ENCODE peak calls at places on chromosomes 1 and 21, in six cellular contexts. R is PC-3, Q is GM23248, F is HCT116, O is neural progenitor cell, C is OCI-LY7. T is an unnamed sample.

GRCh38 chr1:151898519-151898991 is 10.8 kb downstream of the THEM4 start:
- DNase-seq in F (no peak), R (no peak), Q (no peak), C (no peak), O (no peak), T (no peak)

GRCh38 chr1:245971711-245972085 is 535.4 kb downstream of the SMYD3 start:
- DNase-seq in R (no peak), F (no peak), C (no peak), O (no peak), Q (peak), T (no peak)

GRCh38 chr21:21111309-21111920 is 113.2 kb downstream of the NCAM2 start:
- DNase-seq in R (no peak), O (peak), F (no peak), Q (no peak), C (no peak), T (no peak)

GRCh38 chr1:200005160-200005559 is 22.4 kb upstream of the NR5A2 start:
- DNase-seq in Q (peak), F (no peak), O (no peak), C (no peak), R (peak), T (no peak)

GRCh38 chr1:180643693-180644092 is 11.9 kb downstream of the XPR1 start:
- DNase-seq in C (no peak), Q (peak), R (no peak), F (no peak), O (no peak), T (no peak)

GRCh38 chr1:15732686-15733081 is 3.4 kb upstream of the SLC25A34 start:
- DNase-seq in Q (no peak), R (no peak), F (no peak), O (no peak), C (no peak), T (no peak)

GRCh38 chr1:107991371-107992066 is 26.5 kb upstream of the VAV3 start:
- DNase-seq in R (peak), C (no peak), Q (peak), F (no peak), O (no peak), T (no peak)

GRCh38 chr1:21051177-21051576 is 125.5 kb downstream of the EIF4G3 start:
- DNase-seq in F (no peak), C (no peak), Q (no peak), O (no peak), R (no peak), T (no peak)

GRCh38 chr1:239647045-239647444 is 260.7 kb downstream of the CHRM3 start:
- DNase-seq in F (no peak), O (no peak), Q (no peak), C (no peak), R (no peak), T (no peak)

GRCh38 chr1:15443281-15443680 is 5.0 kb downstream of the CTRC start:
- DNase-seq in C (no peak), R (no peak), Q (no peak), F (no peak), O (no peak), T (no peak)

GRCh38 chr1:199778324-199778955 is 249.1 kb upstream of the NR5A2 start:
- DNase-seq in Q (no peak), R (peak), O (no peak), C (no peak), F (no peak), T (peak)

GRCh38 chr21:44813727-44814126 is 4.1 kb downstream of the SUMO3 start:
- DNase-seq in C (no peak), R (no peak), O (no peak), Q (no peak), F (no peak), T (no peak)

GRCh38 chr1:231134624-231135023 is 27.2 kb upstream of the TRIM67 start:
- DNase-seq in O (no peak), R (no peak), Q (no peak), C (no peak), F (no peak), T (no peak)

GRCh38 chr1:198156745-198157240 is at the start of gene NEK7:
- DNase-seq in F (peak), C (peak), Q (peak), R (peak), O (peak), T (peak)

GRCh38 chr1:25134307-25134706 is 98.0 kb downstream of the SYF2 start:
- DNase-seq in Q (no peak), O (no peak), F (no peak), C (no peak), R (no peak), T (no peak)

GRCh38 chr1:36597514-36597913 is 114.8 kb upstream of the CSF3R start:
- DNase-seq in F (no peak), O (no peak), R (no peak), C (no peak), Q (no peak), T (no peak)

GRCh38 chr1:239761509-239761908 is 330.2 kb upstream of the FMN2 start:
- DNase-seq in F (no peak), O (no peak), C (no peak), R (no peak), Q (no peak), T (no peak)

GRCh38 chr1:87594736-87595383 is 266.2 kb downstream of the LMO4 start:
- DNase-seq in O (no peak), Q (peak), R (no peak), F (no peak), C (no peak), T (peak)

GRCh38 chr1:83931658-83932253 is 67.2 kb downstream of the TTLL7 start:
- DNase-seq in R (peak), C (peak), O (peak), Q (peak), F (peak), T (peak)

GRCh38 chr1:13702425-13703127 is 2.6 kb downstream of the PRDM2 start:
- DNase-seq in Q (no peak), F (no peak), O (no peak), R (no peak), C (peak), T (no peak)

GRCh38 chr1:25703671-25704637 is 87.4 kb downstream of the MAN1C1 start:
- DNase-seq in R (no peak), F (no peak), Q (no peak), C (peak), O (no peak), T (no peak)

GRCh38 chr21:33655591-33656221 is 13.4 kb downstream of the ITSN1 start:
- DNase-seq in R (peak), C (no peak), O (no peak), F (peak), Q (peak), T (peak)

GRCh38 chr1:18945401-18945849 is 11.1 kb downstream of the IFFO2 start:
- DNase-seq in Q (no peak), R (no peak), C (no peak), F (no peak), O (peak), T (peak)

GRCh38 chr1:17516303-17517214 is 22.9 kb upstream of the ARHGEF10L start:
- DNase-seq in Q (no peak), R (no peak), F (no peak), C (no peak), O (peak), T (peak)

GRCh38 chr1:67019600-67020136 is 34.3 kb downstream of the SLC35D1 start:
- DNase-seq in R (no peak), F (no peak), Q (peak), O (no peak), C (no peak), T (no peak)

GRCh38 chr1:193190096-193190744 is 3.8 kb upstream of the B3GALT2 start:
- DNase-seq in C (no peak), Q (peak), R (no peak), O (no peak), F (no peak), T (peak)

GRCh38 chr1:58783993-58784757 is at the start of gene JUN:
- DNase-seq in C (peak), R (peak), F (peak), O (peak), Q (peak), T (peak)

GRCh38 chr1:208238710-208239517 is 5.3 kb downstream of the PLXNA2 start:
- DNase-seq in F (peak), Q (peak), O (peak), R (peak), C (peak), T (peak)
- TF ChIP-seq EZH2phosphoT487 in F (no peak), Q (no peak), O (no peak), R (no peak), C (no peak), T (no peak)

GRCh38 chr1:44250113-44250781 is 37.0 kb downstream of the DMAP1 start:
- DNase-seq in O (no peak), F (no peak), Q (no peak), R (no peak), C (no peak), T (no peak)
- TF ChIP-seq EZH2phosphoT487 in O (no peak), F (no peak), Q (no peak), R (no peak), C (no peak), T (no peak)

GRCh38 chr1:82162526-82163420 is 362.0 kb downstream of the ADGRL2 start:
- DNase-seq in F (no peak), R (no peak), Q (no peak), O (no peak), C (no peak), T (no peak)

GRCh38 chr1:82161651-82162238 is 361.0 kb downstream of the ADGRL2 start:
- DNase-seq in F (no peak), C (no peak), R (peak), O (no peak), Q (no peak), T (peak)

GRCh38 chr1:82160903-82161302 is 360.2 kb downstream of the ADGRL2 start:
- DNase-seq in C (no peak), O (no peak), R (no peak), Q (no peak), F (no peak), T (no peak)

GRCh38 chr1:82165304-82165703 is 364.6 kb downstream of the ADGRL2 start:
- DNase-seq in Q (no peak), C (no peak), O (no peak), F (no peak), R (no peak), T (no peak)

DNA sequence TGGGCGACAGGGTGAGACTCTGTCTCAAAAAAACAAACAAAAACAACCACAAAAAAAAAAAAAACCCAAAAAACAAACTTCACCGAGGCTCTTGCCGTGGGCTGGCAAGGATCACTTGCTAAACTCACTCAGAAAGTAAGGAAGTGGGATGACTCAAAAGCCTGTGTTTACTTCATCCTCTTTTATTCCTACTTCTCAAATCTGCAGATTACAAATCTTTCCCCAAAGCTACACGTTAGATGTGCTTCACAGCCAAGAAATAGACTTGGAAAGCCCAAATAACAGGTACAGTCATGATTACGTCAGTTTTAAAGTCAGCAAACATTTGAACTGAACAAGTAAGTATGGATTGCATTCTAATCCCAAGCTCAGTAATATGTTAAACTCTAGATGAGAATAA is 359.3 kb downstream of the ADGRL2 start:
- DNase-seq in O (no peak), F (no peak), Q (peak), C (no peak), R (peak), T (no peak)
- TF ChIP-seq EZH2phosphoT487 in O (no peak), F (no peak), Q (no peak), C (no peak), R (no peak), T (no peak)

DNA sequence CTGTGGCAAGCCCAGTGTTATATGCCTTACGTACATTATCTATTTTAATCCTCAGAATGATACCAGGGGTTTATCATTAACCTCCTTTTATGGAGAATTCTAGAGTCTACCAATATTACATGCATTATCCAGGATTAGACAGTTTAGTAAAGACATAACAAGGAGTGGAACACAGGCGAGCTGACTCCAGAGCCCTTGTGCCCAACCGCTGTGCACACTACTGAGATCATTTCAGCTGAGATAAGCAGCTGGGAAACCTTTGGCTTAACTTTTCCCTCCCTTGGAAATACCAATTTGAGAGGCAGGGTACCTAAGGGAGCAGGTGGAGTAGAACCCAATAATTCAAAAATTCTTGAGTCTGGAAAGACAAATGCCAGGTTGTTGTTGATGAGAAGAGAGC is 59.8 kb upstream of the ATP1B1 start:
- DNase-seq in F (no peak), Q (no peak), R (no peak), C (no peak), O (no peak), T (no peak)
- TF ChIP-seq EZH2phosphoT487 in F (no peak), Q (no peak), R (no peak), C (no peak), O (no peak), T (no peak)

DNA sequence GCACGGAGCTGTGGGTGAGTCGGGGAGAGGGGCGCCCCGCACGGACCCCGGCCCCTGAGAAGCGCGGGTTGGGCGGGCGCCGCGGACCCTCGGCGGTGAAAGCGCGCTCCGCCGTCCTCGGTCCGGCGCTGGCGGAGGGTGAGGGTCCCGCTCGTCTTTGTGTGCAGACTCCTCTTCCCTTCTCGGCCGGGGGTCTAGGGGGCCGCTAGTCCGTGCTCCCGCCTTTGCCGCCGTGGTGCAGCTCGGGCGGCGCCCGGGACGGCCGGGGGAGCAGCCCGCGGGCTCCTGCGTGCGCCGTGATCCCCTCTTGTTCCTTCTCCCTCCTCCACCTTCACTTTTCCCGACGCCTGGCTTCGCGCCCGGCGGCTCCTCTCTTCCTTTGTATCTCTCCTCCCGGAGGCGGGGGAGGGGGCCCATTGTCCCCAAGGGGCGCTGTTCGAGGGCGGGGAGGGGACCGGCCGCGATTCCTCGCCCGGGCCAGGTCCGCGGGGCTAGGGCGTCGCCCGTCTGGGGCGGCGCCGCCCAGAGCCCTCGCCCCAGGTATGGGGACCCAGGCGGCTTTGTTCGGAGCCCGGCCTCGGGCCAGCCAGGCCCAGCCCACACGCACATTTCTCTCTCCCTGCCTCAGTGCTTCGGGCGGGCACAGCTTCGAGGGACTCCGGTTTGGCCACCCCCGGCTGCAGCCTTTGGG is 519 bp downstream of the FNBP1L start:
- DNase-seq in O (peak), Q (peak), C (no peak), F (no peak), R (peak), T (peak)
- TF ChIP-seq EZH2phosphoT487 in O (no peak), Q (no peak), C (no peak), F (no peak), R (no peak), T (no peak)

GRCh38 chr1:925532-926421 is 2.1 kb downstream of the SAMD11 start:
- DNase-seq in R (no peak), O (peak), C (no peak), F (no peak), Q (peak), T (peak)

GRCh38 chr1:921011-921837 is 2.5 kb upstream of the SAMD11 start:
- DNase-seq in R (peak), Q (peak), O (peak), F (peak), C (peak), T (peak)

GRCh38 chr1:923131-923990 is at the start of gene SAMD11:
- DNase-seq in C (peak), F (peak), Q (peak), R (peak), O (peak), T (peak)

GRCh38 chr1:924619-925323 is 1.0 kb downstream of the SAMD11 start:
- DNase-seq in R (peak), C (no peak), F (no peak), O (peak), Q (peak), T (peak)

DNA sequence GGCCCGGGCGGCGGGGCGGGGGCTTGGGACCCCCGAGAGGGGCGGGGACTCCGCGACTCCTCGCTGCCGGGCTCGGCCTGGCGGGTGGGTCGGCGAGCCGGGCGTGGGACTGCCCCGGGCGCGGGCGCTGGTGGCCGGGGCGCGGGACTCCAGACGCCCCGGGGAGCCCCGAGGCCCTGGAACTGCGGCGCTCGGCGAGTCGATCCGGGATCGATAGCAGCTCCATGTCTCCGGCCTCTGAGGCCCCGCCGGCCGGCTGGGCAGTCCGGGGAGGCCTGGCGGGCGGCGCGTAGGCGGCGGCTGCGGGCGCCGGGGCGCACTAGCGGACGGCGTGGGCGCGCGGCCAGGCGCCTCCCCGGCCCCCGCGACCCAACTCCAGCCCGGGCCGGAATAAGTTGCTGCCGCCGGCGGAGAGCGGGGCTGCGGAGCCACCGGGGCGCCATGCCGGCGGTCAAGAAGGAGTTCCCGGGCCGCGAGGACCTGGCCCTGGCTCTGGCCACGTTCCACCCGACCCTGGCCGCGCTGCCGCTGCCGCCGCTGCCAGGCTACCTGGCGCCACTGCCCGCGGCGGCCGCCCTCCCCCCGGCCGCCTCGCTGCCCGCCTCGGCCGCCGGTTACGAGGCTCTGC is 382 bp downstream of the SAMD11 start:
- DNase-seq in Q (peak), F (no peak), R (no peak), O (no peak), C (no peak), T (no peak)
- TF ChIP-seq EZH2phosphoT487 in Q (no peak), F (no peak), R (no peak), O (no peak), C (no peak), T (no peak)

T was measured in hepatocyte.